ENCODE peak calls at places on chromosomes 16 and 17, in eight cellular contexts. A is CD8-positive, alpha-beta T cell; O is psoas muscle; C is fibroblast of lung; X is adrenal gland; Z is naive thymus-derived CD4-positive, alpha-beta T cell; T is GM23248; E is pancreas. H is an unnamed sample. For H3K27me3, the result is how much of the 10 kb centered on the place peaks cover.

GRCh38 chr17:70882504-70882903 is 713.2 kb downstream of the KCNJ2 start:
- DNase-seq in A (no peak), O (no peak), T (no peak), E (no peak), X (no peak), Z (no peak), C (no peak), H (no peak)

GRCh38 chr17:50620848-50621247 is 13.8 kb upstream of the ABCC3 start:
- DNase-seq in T (no peak), Z (no peak), E (no peak), X (no peak), O (no peak), A (no peak), C (no peak), H (no peak)

GRCh38 chr17:76598004-76598439 is 12.4 kb upstream of the ST6GALNAC2 start:
- DNase-seq in A (no peak), Z (no peak), T (no peak), X (no peak), E (no peak), O (no peak), C (no peak), H (no peak)

GRCh38 chr16:12449374-12449773 is 354.3 kb downstream of the CPPED1 start:
- DNase-seq in T (no peak), O (no peak), C (no peak), A (no peak), E (no peak), X (no peak), Z (no peak), H (no peak)

GRCh38 chr17:76650505-76650904 is 6.9 kb upstream of the ST6GALNAC1 start:
- DNase-seq in A (no peak), O (no peak), T (no peak), E (no peak), Z (no peak), X (no peak), C (no peak), H (no peak)

GRCh38 chr17:51371732-51372151 is 111.4 kb downstream of the UTP18 start:
- DNase-seq in X (peak), C (peak), O (no peak), A (peak), T (peak), Z (peak), E (no peak), H (no peak)

GRCh38 chr16:81651758-81652718 is 127.1 kb upstream of the PLCG2 start:
- DNase-seq in Z (no peak), T (no peak), A (no peak), O (no peak), X (no peak), E (no peak), C (no peak), H (peak)

GRCh38 chr17:35227546-35227945 is 15.3 kb upstream of the SLFN5 start:
- DNase-seq in C (no peak), T (no peak), Z (no peak), A (no peak), O (no peak), E (no peak), X (no peak), H (no peak)

GRCh38 chr16:813916-814412 is 13.4 kb upstream of the GNG13 start:
- DNase-seq in Z (no peak), X (no peak), C (no peak), O (no peak), T (no peak), E (no peak), A (no peak), H (no peak)

GRCh38 chr16:56451753-56452689 is 667 bp downstream of the OGFOD1 start:
- DNase-seq in O (peak), E (peak), T (peak), A (no peak), C (peak), Z (no peak), X (peak), H (peak)

GRCh38 chr17:8532021-8532420 is 96.3 kb downstream of the NDEL1 start:
- DNase-seq in A (no peak), C (no peak), Z (no peak), E (peak), X (no peak), O (no peak), T (peak), H (peak)

GRCh38 chr17:3037259-3037658 is 26.1 kb downstream of the OR1D5 start:
- DNase-seq in A (no peak), E (peak), X (no peak), T (no peak), Z (no peak), C (no peak), O (no peak), H (no peak)

GRCh38 chr16:24499193-24499814 is 40.1 kb upstream of the RBBP6 start:
- DNase-seq in O (no peak), T (peak), Z (no peak), X (peak), A (no peak), E (no peak), C (peak), H (no peak)

GRCh38 chr17:74259667-74260524 is 14.1 kb upstream of the DNAI2 start:
- DNase-seq in X (no peak), Z (no peak), O (no peak), T (no peak), C (no peak), A (no peak), E (no peak), H (no peak)

GRCh38 chr17:33451221-33451620 is 158.1 kb upstream of the ASIC2 start:
- DNase-seq in T (no peak), X (no peak), C (no peak), A (no peak), E (no peak), Z (no peak), O (no peak), H (no peak)

GRCh38 chr17:49450735-49451134 is 36.1 kb upstream of the PHB1 start:
- DNase-seq in E (no peak), O (no peak), T (peak), Z (no peak), C (no peak), X (no peak), A (no peak), H (peak)

GRCh38 chr16:55562936-55563335 is 3.5 kb upstream of the CAPNS2 start:
- DNase-seq in X (no peak), A (no peak), C (no peak), Z (no peak), O (no peak), E (no peak), T (peak), H (peak)

GRCh38 chr17:49739662-49740271 is 24.2 kb downstream of the FAM117A start:
- DNase-seq in X (peak), T (no peak), A (peak), O (peak), C (peak), Z (peak), E (peak), H (no peak)

GRCh38 chr17:72152392-72152727 is 31.5 kb downstream of the SOX9 start:
- DNase-seq in E (no peak), T (peak), C (peak), A (no peak), O (no peak), X (peak), Z (no peak), H (no peak)

GRCh38 chr16:24347556-24347955 is 91.4 kb downstream of the CACNG3 start:
- DNase-seq in T (no peak), X (no peak), A (no peak), Z (no peak), C (no peak), O (no peak), E (peak), H (no peak)

GRCh38 chr17:32523017-32523680 is 36.4 kb downstream of the CDK5R1 start:
- DNase-seq in C (no peak), O (no peak), X (no peak), Z (no peak), T (no peak), A (no peak), E (no peak), H (no peak)

GRCh38 chr17:72618018-72618509 is 474.4 kb downstream of the SLC39A11 start:
- DNase-seq in O (no peak), X (no peak), A (peak), E (peak), Z (no peak), T (peak), C (no peak), H (no peak)

GRCh38 chr17:36527851-36528250 is 6.8 kb downstream of the MYO19 start:
- DNase-seq in Z (no peak), O (no peak), E (no peak), T (no peak), A (no peak), C (no peak), X (no peak), H (no peak)

GRCh38 chr16:76222853-76223252 is 54.3 kb upstream of the CNTNAP4 start:
- DNase-seq in O (no peak), E (no peak), X (no peak), T (no peak), A (no peak), C (no peak), Z (no peak), H (no peak)
- H3K27me3 ChIP-seq in O (under half), E (under half), X (under half), T (under half), A (under half), C (under half), Z (under half), H (under half)

DNA sequence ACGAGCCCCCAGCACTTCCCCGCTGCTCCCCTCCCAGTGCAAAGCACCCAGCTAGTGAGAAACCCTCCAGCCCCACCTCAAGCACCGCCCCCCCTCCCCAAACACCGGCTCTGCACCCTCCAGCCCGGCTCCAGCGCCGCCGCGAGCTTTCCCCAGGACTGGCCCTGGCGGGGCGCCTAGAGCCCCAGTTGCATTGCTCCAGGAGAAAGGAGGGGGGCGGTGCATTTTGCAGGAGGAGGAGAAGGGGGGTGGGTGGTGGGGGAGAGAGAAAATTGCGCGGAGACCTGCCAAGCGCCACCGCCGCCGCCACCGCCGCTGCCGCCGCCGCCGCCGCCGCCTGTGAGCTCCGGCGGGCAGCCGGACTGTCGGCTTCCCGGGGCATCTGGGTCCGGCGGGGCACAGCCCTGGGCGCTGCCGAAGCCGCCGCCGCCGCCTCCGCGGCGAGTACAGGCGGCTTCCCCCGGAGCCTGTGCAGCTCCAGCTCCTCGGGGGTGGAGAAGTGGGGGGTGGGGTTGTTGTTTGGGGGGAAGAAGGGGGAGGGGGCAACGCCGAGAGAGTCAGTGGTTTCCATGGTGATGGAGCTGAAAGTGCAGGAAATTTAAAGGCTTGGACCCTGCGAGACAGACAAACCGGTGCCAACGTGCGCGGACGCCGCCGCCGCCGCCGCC is at the start of gene NOG:
- DNase-seq in O (peak), A (no peak), X (peak), Z (peak), C (peak), E (peak), T (peak), H (peak)
- H3K27me3 ChIP-seq in O (under half), A (under half), X (under half), Z (under half), C (under half), E (under half), T (under half), H (under half)

DNA sequence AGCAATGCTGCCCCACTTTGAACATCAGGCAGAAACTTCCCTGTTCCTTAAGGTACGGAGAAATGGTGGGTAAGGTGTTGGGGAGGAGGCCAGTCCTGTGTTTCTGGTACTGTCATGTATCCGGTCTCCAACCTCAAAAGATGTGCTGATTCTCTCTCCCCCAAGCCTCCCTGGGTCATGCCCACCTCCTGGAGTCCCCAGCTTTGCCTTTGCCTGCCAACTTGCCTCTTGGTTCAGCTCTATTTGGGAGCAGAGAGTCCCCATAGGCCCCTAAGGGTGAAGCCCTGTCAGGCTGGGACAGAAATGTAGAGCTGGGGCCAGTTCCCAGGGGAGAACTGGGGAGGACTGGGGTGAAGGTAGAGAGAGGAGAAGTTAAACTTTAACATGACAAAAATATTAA is 1.6 kb upstream of the TBX21 start:
- DNase-seq in X (no peak), A (no peak), C (no peak), O (no peak), E (no peak), T (no peak), Z (no peak), H (no peak)
- H3K27me3 ChIP-seq in X (under half), A (under half), C (half or more), O (under half), E (under half), T (half or more), Z (under half), H (half or more)

GRCh38 chr17:38702900-38703741 is 2.0 kb upstream of the MLLT6 start:
- DNase-seq in Z (peak), O (no peak), X (peak), C (no peak), T (peak), A (peak), E (no peak), H (no peak)

GRCh38 chr17:38702166-38702899 is 2.7 kb upstream of the MLLT6 start:
- DNase-seq in Z (peak), C (peak), E (peak), T (peak), A (peak), X (peak), O (peak), H (peak)

GRCh38 chr17:38704645-38705522 is at the start of gene MLLT6:
- DNase-seq in C (peak), Z (peak), O (peak), X (peak), E (peak), A (peak), T (peak), H (peak)

GRCh38 chr17:38705523-38705802 is 390 bp downstream of the MLLT6 start:
- DNase-seq in O (no peak), Z (no peak), T (peak), C (no peak), A (no peak), X (no peak), E (no peak), H (no peak)

DNA sequence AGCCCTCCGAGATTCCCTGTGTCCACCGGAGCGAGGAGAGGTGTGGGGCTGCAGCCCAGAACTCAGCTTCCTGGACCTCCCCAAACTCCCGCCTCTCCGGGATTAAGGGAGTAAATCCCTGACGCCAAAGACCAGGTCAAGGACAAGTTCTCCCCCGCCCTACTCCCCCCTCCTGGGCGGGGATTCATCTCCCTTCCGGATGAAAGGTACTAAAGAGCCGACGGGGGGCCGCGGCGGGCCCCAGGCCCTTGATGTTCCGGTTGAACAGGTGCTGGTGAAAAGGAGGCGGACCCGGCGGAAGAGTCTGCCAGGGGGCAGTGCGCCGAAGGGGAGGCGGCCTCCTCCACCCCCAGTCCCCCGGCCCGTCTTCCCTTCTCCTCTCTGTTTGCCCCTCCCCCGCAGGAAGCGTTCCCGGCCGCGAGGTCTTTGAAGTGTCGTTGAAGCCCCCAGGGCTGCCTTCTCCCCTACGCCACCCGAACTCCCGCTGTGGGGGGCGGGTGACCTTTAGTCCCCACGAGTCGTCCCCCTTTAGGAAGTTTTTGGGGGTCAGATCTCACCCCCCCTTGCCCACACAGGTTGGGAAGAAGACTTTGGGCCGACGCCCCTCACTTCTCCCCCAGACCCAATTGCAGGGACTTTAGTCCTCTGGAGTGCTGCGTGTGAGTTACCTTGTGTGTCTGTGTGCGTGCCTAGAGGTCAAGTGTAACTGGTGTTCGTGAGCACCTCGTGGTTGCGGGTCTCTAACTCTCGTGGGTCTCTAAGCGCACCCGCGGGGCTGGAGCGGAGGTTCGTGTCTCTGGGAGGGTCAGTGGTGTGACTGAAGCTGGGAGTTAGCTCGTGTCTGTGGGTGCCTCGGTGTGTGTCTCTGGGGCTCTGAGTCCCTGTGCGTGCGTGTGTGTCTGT is 1.1 kb upstream of the MLLT6 start:
- DNase-seq in E (peak), A (peak), C (no peak), O (peak), T (peak), X (peak), Z (peak), H (no peak)
- H3K27me3 ChIP-seq in E (under half), A (under half), C (under half), O (under half), T (under half), X (under half), Z (under half), H (under half)

GRCh38 chr16:75196826-75197225 is 10.1 kb downstream of the CTRB2 start:
- DNase-seq in O (no peak), T (no peak), X (no peak), Z (no peak), C (no peak), E (no peak), A (no peak), H (no peak)
- H3K27me3 ChIP-seq in O (under half), T (under half), X (under half), Z (under half), C (under half), E (under half), A (under half), H (under half)

DNA sequence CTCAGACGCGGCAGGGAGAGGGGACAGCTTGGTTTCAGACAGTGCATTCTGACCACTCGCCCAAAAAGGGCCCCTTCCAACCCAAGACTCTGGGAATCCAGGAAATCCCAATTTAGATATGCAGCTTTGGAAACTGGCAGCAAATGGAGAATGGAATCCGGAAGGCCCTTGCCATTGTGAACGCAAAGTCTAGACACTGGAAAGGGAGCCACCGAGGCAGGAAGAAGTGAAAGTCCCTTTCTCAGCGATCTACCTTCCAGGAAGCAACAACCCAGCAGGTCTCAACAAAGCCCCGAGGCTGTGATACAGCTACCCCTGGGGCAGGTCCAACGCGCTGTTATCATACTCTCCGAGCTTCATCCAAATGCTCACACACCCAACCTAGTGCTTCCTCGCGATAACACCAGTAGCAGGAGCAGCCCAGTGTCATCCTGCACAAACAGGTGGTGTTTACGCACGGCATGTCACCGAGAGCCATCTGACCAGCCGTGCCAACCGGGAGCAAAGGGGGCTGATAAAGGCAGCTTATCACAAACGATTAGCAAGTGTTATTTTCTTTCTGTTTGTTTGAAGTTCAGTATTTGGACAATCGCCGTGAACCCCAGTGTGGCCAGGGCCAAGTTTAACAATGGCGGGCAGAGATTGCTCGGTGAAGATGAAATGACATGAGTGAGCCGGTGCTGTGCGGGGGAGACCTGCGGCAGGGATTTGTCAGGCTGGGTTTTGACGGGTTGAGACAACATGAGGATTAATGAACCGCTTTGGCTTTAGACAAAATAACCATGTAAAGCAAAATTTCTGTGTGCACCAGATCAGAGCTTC is 240.6 kb downstream of the FOXL1 start:
- DNase-seq in E (no peak), T (no peak), A (no peak), Z (no peak), X (no peak), C (no peak), O (no peak), H (no peak)
- H3K27me3 ChIP-seq in E (under half), T (half or more), A (under half), Z (under half), X (under half), C (under half), O (under half), H (under half)